ENCODE peak calls at places on chromosomes 16 and 17, in five cellular contexts. One of them, this sample, is unnamed.

GRCh38 chr17:4497101-4497824 is 1.4 kb upstream of the SPNS2 start:
- DNase-seq in lung: no peak
- DNase-seq in DND-41: no peak
- DNase-seq in left lung: no peak
- DNase-seq in heart left ventricle: no peak
- DNase-seq in this sample: no peak

GRCh38 chr16:70529051-70529777 is 5.6 kb downstream of the SF3B3 start:
- DNase-seq in lung: no peak
- DNase-seq in DND-41: no peak
- DNase-seq in left lung: no peak
- DNase-seq in heart left ventricle: no peak
- DNase-seq in this sample: no peak

GRCh38 chr16:82051656-82052055 is 16.6 kb downstream of the HSD17B2 start:
- DNase-seq in lung: no peak
- DNase-seq in DND-41: no peak
- DNase-seq in left lung: no peak
- DNase-seq in heart left ventricle: no peak
- DNase-seq in this sample: no peak

GRCh38 chr17:40318835-40319332 is 9.9 kb downstream of the RARA start:
- DNase-seq in lung: no peak
- DNase-seq in DND-41: no peak
- DNase-seq in left lung: peak; percentile 35
- DNase-seq in heart left ventricle: peak; percentile 32
- DNase-seq in this sample: no peak

GRCh38 chr16:19113577-19114358 is at the start of gene ITPRIPL2:
- DNase-seq in lung: peak; percentile 91
- DNase-seq in DND-41: no peak
- DNase-seq in left lung: peak; percentile 92
- DNase-seq in heart left ventricle: peak; percentile 94
- DNase-seq in this sample: peak; percentile 29

GRCh38 chr16:19167710-19168172 is 299 bp upstream of the SYT17 start:
- DNase-seq in lung: peak; percentile 72
- DNase-seq in DND-41: no peak
- DNase-seq in left lung: peak; percentile 75
- DNase-seq in heart left ventricle: peak; percentile 71
- DNase-seq in this sample: peak; percentile 79

GRCh38 chr16:87740441-87740840 is 25.3 kb downstream of the KLHDC4 start:
- DNase-seq in lung: no peak
- DNase-seq in DND-41: no peak
- DNase-seq in left lung: no peak
- DNase-seq in heart left ventricle: no peak
- DNase-seq in this sample: no peak

GRCh38 chr16:12296406-12296805 is 319.9 kb downstream of the SNX29 start:
- DNase-seq in lung: no peak
- DNase-seq in DND-41: no peak
- DNase-seq in left lung: no peak
- DNase-seq in heart left ventricle: no peak
- DNase-seq in this sample: no peak

GRCh38 chr17:59899099-59899498 is 6.2 kb downstream of the RPS6KB1 start:
- DNase-seq in lung: no peak
- DNase-seq in DND-41: peak; percentile 10
- DNase-seq in left lung: no peak
- DNase-seq in heart left ventricle: no peak
- DNase-seq in this sample: no peak

GRCh38 chr17:6138761-6139446 is 68.7 kb downstream of the WSCD1 start:
- DNase-seq in lung: no peak
- DNase-seq in DND-41: no peak
- DNase-seq in left lung: no peak
- DNase-seq in heart left ventricle: no peak
- DNase-seq in this sample: no peak

GRCh38 chr17:55225237-55225636 is 39.5 kb upstream of the HLF start:
- DNase-seq in lung: no peak
- DNase-seq in DND-41: no peak
- DNase-seq in left lung: no peak
- DNase-seq in heart left ventricle: no peak
- DNase-seq in this sample: no peak

GRCh38 chr16:70809392-70810060 is 8.6 kb upstream of the VAC14 start:
- DNase-seq in lung: no peak
- DNase-seq in DND-41: no peak
- DNase-seq in left lung: no peak
- DNase-seq in heart left ventricle: no peak
- DNase-seq in this sample: no peak

GRCh38 chr17:50183439-50184001 is 17.7 kb downstream of the SGCA start:
- DNase-seq in lung: no peak
- DNase-seq in DND-41: no peak
- DNase-seq in left lung: no peak
- DNase-seq in heart left ventricle: peak; percentile 22
- DNase-seq in this sample: no peak

GRCh38 chr16:53502331-53503269 is at the start of gene AKTIP:
- DNase-seq in lung: peak; percentile 77
- DNase-seq in DND-41: peak; percentile 25
- DNase-seq in left lung: peak; percentile 66
- DNase-seq in heart left ventricle: peak; percentile 82
- DNase-seq in this sample: peak; percentile 56

GRCh38 chr16:67804853-67805542 is 1.4 kb downstream of the RANBP10 start:
- DNase-seq in lung: no peak
- DNase-seq in DND-41: no peak
- DNase-seq in left lung: no peak
- DNase-seq in heart left ventricle: no peak
- DNase-seq in this sample: no peak

GRCh38 chr16:50311134-50311528 is 44.8 kb downstream of the ADCY7 start:
- DNase-seq in lung: no peak
- DNase-seq in DND-41: no peak
- DNase-seq in left lung: no peak
- DNase-seq in heart left ventricle: no peak
- DNase-seq in this sample: no peak

GRCh38 chr16:88068476-88069396 is 117.5 kb downstream of the BANP start:
- DNase-seq in lung: no peak
- DNase-seq in DND-41: no peak
- DNase-seq in left lung: no peak
- DNase-seq in heart left ventricle: peak; percentile 28
- DNase-seq in this sample: no peak

GRCh38 chr16:57242650-57243049 is 2.4 kb upstream of the ARL2BP start:
- DNase-seq in lung: no peak
- DNase-seq in DND-41: no peak
- DNase-seq in left lung: no peak
- DNase-seq in heart left ventricle: no peak
- DNase-seq in this sample: no peak

GRCh38 chr17:76889323-76889722 is 21.1 kb downstream of the MGAT5B start:
- DNase-seq in lung: no peak
- DNase-seq in DND-41: no peak
- DNase-seq in left lung: no peak
- DNase-seq in heart left ventricle: no peak
- DNase-seq in this sample: no peak

GRCh38 chr17:76884995-76885896 is 17.0 kb downstream of the MGAT5B start:
- DNase-seq in lung: no peak
- DNase-seq in DND-41: no peak
- DNase-seq in left lung: no peak
- DNase-seq in heart left ventricle: no peak
- DNase-seq in this sample: no peak

GRCh38 chr17:76886395-76886794 is 18.2 kb downstream of the MGAT5B start:
- DNase-seq in lung: no peak
- DNase-seq in DND-41: no peak
- DNase-seq in left lung: no peak
- DNase-seq in heart left ventricle: no peak
- DNase-seq in this sample: no peak

GRCh38 chr17:76888661-76889060 is 20.5 kb downstream of the MGAT5B start:
- DNase-seq in lung: no peak
- DNase-seq in DND-41: no peak
- DNase-seq in left lung: no peak
- DNase-seq in heart left ventricle: no peak
- DNase-seq in this sample: no peak

GRCh38 chr17:76887809-76888208 is 19.6 kb downstream of the MGAT5B start:
- DNase-seq in lung: no peak
- DNase-seq in DND-41: no peak
- DNase-seq in left lung: no peak
- DNase-seq in heart left ventricle: no peak
- DNase-seq in this sample: no peak
- TF ChIP-seq CTCF in lung: no peak
- TF ChIP-seq CTCF in DND-41: peak; percentile 34
- TF ChIP-seq CTCF in left lung: no peak
- TF ChIP-seq CTCF in heart left ventricle: no peak
- TF ChIP-seq CTCF in this sample: no peak

DNA sequence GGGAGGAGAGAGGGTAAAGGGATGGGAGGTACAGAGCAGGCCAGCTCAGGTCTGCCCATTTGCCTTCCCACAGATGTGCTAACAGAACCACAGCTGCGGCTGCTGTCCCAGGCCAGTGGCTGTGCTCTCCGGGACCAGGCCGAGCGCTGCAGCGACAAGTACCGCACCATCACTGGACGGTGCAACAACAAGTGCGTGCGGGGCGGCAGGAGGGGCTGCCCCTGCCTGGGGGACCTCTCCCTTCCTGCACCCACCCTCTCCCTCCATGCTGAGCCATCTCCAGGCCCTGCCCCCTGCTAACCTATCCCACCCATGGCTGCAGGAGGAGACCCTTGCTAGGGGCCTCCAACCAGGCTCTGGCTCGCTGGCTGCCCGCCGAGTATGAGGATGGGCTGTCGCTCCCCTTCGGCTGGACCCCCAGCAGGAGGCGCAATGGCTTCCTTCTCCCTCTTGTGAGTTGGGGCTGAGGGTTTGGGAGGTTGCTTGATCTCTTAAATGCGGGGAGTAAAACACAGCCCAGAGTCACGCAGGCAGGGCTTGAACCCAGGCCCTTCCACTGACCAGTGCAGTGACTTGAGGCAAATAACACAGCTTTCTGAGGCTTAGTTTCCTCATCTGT is 1.2 kb downstream of the EPX start:
- DNase-seq in lung: no peak
- DNase-seq in DND-41: no peak
- DNase-seq in left lung: no peak
- DNase-seq in heart left ventricle: no peak
- DNase-seq in this sample: no peak
- TF ChIP-seq CTCF in lung: no peak
- TF ChIP-seq CTCF in DND-41: no peak
- TF ChIP-seq CTCF in left lung: no peak
- TF ChIP-seq CTCF in heart left ventricle: no peak
- TF ChIP-seq CTCF in this sample: no peak

DNA sequence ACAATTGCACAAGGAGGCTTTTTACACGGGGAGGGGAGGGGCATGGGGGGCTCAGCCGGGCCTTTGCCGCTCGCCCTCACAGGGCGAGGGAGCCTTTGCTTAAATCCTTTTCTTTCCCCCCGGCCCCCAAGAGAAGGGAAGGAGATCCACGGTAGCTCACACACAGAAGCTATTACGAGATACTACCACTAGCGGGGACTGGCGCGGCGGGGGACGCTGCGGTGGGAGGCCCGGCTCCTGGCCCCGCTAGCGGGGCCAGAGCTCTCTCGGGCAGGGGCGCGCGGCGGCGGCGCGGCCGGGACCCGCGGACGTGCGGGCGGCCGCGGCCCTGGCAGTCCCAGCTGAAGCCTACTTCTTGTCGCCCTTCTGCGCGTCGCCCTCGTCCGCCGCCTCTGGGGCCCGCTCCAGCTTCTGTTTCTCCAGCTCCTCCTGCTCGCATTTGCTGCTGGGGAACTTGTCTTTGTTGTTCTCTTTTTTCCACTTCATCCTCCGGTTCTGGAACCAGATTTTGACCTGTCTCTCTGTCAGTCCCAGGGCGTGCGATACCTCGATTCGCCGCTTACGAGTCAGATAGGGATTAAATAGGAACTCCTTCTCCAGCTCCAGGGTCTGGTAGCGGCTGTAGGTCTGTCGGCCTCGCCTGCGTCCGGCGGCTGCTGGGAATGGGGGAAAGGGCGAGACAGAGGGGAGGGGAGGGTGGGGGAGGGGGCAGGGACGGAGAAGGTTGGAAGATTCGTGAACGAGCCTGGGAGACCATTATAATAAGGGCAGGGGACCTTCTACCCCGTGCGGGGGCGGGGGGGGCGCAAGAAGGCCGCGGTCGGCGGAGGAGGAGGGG is 2.0 kb downstream of the HOXB8 start:
- DNase-seq in lung: no peak
- DNase-seq in DND-41: no peak
- DNase-seq in left lung: no peak
- DNase-seq in heart left ventricle: no peak
- DNase-seq in this sample: no peak
- TF ChIP-seq CTCF in lung: no peak
- TF ChIP-seq CTCF in DND-41: no peak
- TF ChIP-seq CTCF in left lung: peak; percentile 23
- TF ChIP-seq CTCF in heart left ventricle: no peak
- TF ChIP-seq CTCF in this sample: peak; percentile 40

GRCh38 chr16:84926462-84926861 is 84.9 kb downstream of the ZDHHC7 start:
- DNase-seq in lung: no peak
- DNase-seq in DND-41: no peak
- DNase-seq in left lung: no peak
- DNase-seq in heart left ventricle: no peak
- DNase-seq in this sample: no peak

GRCh38 chr16:84927621-84928591 is 83.4 kb downstream of the ZDHHC7 start:
- DNase-seq in lung: no peak
- DNase-seq in DND-41: no peak
- DNase-seq in left lung: no peak
- DNase-seq in heart left ventricle: no peak
- DNase-seq in this sample: no peak

GRCh38 chr16:84925773-84926372 is 85.5 kb downstream of the ZDHHC7 start:
- DNase-seq in lung: no peak
- DNase-seq in DND-41: no peak
- DNase-seq in left lung: no peak
- DNase-seq in heart left ventricle: peak; percentile 25
- DNase-seq in this sample: no peak

GRCh38 chr16:84924339-84925091 is 86.8 kb downstream of the ZDHHC7 start:
- DNase-seq in lung: no peak
- DNase-seq in DND-41: no peak
- DNase-seq in left lung: no peak
- DNase-seq in heart left ventricle: peak; percentile 73
- DNase-seq in this sample: no peak

DNA sequence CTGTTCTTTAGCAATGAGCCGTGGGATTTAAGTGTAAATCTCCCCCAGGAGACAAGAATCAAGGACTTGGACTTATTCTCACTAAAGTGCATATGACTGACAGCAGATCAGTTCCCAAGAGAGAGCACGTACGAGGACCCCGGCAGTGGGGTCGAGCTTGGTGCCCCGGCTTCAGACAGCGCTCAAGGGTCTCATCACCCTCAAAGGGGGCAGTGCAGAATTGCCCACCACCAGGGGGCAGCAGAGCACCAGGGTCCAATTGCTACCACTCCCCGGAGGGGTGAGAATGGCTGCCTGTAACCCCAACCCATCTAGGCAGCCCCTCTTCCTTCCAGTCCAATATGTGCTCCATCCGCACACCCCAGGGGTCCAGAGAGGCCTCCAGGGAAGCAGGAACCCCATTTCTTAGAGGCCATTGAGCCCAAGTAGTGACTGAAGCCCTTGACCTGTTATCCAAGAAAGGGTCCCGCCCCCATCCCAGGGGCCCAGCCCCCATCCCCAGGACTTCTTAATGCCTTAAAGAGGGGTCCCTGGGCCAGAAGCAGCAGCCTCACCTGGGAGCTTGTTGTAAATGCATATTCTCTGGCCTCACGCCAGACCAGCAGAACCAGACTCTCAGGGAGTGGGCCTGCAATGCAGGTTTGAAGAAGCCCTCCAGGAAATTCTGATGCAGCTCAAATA is 86.1 kb downstream of the ZDHHC7 start:
- DNase-seq in lung: peak; percentile 58
- DNase-seq in DND-41: peak; percentile 63
- DNase-seq in left lung: no peak
- DNase-seq in heart left ventricle: peak; percentile 64
- DNase-seq in this sample: no peak
- TF ChIP-seq CTCF in lung: peak; percentile 32
- TF ChIP-seq CTCF in DND-41: peak; percentile 85
- TF ChIP-seq CTCF in left lung: peak; percentile 70
- TF ChIP-seq CTCF in heart left ventricle: peak; percentile 75
- TF ChIP-seq CTCF in this sample: peak; percentile 57